ENCODE peak calls at places on chromosomes 5 and 9, in six cellular contexts. B, V, T, I, A and H are unnamed samples.

GRCh38 chr9:1726993-1727759 is 288.0 kb upstream of the SMARCA2 start:
- DNase-seq in B (no peak), V (no peak), T (no peak), I (no peak), A (peak), H (no peak)

GRCh38 chr9:73437758-73438157 is 286.1 kb downstream of the ANXA1 start:
- DNase-seq in B (no peak), V (no peak), T (no peak), I (no peak), A (no peak), H (no peak)

GRCh38 chr5:174109861-174110260 is 64.4 kb downstream of the NSG2 start:
- DNase-seq in B (no peak), V (no peak), T (peak), I (no peak), A (no peak), H (no peak)

GRCh38 chr5:81344736-81345135 is 43.3 kb downstream of the ZCCHC9 start:
- DNase-seq in B (no peak), V (no peak), T (no peak), I (no peak), A (no peak), H (no peak)

GRCh38 chr9:128276574-128277270 is 646 bp downstream of the SWI5 start:
- DNase-seq in B (no peak), V (no peak), T (peak), I (peak), A (peak), H (no peak)

GRCh38 chr5:67301285-67301904 is 104.8 kb upstream of the CD180 start:
- DNase-seq in B (peak), V (peak), T (peak), I (peak), A (no peak), H (peak)

GRCh38 chr9:83445703-83446102 is 92.5 kb downstream of the FRMD3 start:
- DNase-seq in B (no peak), V (no peak), T (no peak), I (no peak), A (no peak), H (no peak)

GRCh38 chr9:419571-420156 is 205.0 kb downstream of the DOCK8 start:
- DNase-seq in B (no peak), V (no peak), T (no peak), I (no peak), A (no peak), H (peak)

GRCh38 chr5:53782620-53783019 is 222.2 kb downstream of the NDUFS4 start:
- DNase-seq in B (no peak), V (no peak), T (no peak), I (no peak), A (peak), H (no peak)

GRCh38 chr9:77605449-77606220 is 42.5 kb downstream of the GNA14 start:
- DNase-seq in B (no peak), V (no peak), T (no peak), I (no peak), A (no peak), H (no peak)

GRCh38 chr5:74386571-74387334 is 253.8 kb downstream of the ENC1 start:
- DNase-seq in B (peak), V (peak), T (no peak), I (no peak), A (no peak), H (peak)

GRCh38 chr5:112109331-112109993 is 309.6 kb downstream of the EPB41L4A start:
- DNase-seq in B (peak), V (peak), T (no peak), I (peak), A (no peak), H (peak)

GRCh38 chr9:116232425-116233159 is 79.0 kb downstream of the PAPPA start:
- DNase-seq in B (peak), V (no peak), T (no peak), I (no peak), A (no peak), H (no peak)

GRCh38 chr5:93611900-93612898 is 29.2 kb downstream of the NR2F1 start:
- DNase-seq in B (no peak), V (no peak), T (no peak), I (no peak), A (peak), H (no peak)

GRCh38 chr9:34372598-34373011 is 4.1 kb downstream of the MYORG start:
- DNase-seq in B (no peak), V (no peak), T (no peak), I (no peak), A (no peak), H (no peak)

GRCh38 chr9:128151343-128152132 is 2.3 kb downstream of the LCN2 start:
- DNase-seq in B (no peak), V (no peak), T (no peak), I (no peak), A (no peak), H (no peak)

GRCh38 chr9:35828716-35829083 is at the start of gene FAM221B:
- DNase-seq in B (no peak), V (no peak), T (peak), I (no peak), A (peak), H (no peak)

GRCh38 chr5:79420248-79420647 is 93.7 kb downstream of the HOMER1 start:
- DNase-seq in B (no peak), V (no peak), T (no peak), I (no peak), A (no peak), H (no peak)

GRCh38 chr5:16889972-16890519 is 46.0 kb downstream of the MYO10 start:
- DNase-seq in B (no peak), V (peak), T (no peak), I (no peak), A (no peak), H (no peak)

GRCh38 chr5:142876817-142877216 is 106.6 kb downstream of the ARHGAP26 start:
- DNase-seq in B (no peak), V (no peak), T (no peak), I (no peak), A (no peak), H (no peak)

GRCh38 chr9:14238044-14238443 is 75.9 kb downstream of the NFIB start:
- DNase-seq in B (no peak), V (no peak), T (no peak), I (no peak), A (no peak), H (no peak)

GRCh38 chr5:148739023-148739422 is 84.7 kb upstream of the HTR4 start:
- DNase-seq in B (no peak), V (no peak), T (no peak), I (no peak), A (no peak), H (no peak)

GRCh38 chr5:151005187-151005974 is 15.0 kb upstream of the GPX3 start:
- DNase-seq in B (no peak), V (no peak), T (no peak), I (peak), A (no peak), H (no peak)

GRCh38 chr5:149837680-149838269 is 106.8 kb downstream of the PDE6A start:
- DNase-seq in B (no peak), V (peak), T (no peak), I (no peak), A (peak), H (no peak)

GRCh38 chr9:137028281-137029057 is 432 bp upstream of the ABCA2 start:
- DNase-seq in B (no peak), V (no peak), T (no peak), I (peak), A (peak), H (no peak)

GRCh38 chr9:95010431-95010838 is 283.9 kb downstream of the AOPEP start:
- DNase-seq in B (no peak), V (no peak), T (no peak), I (no peak), A (no peak), H (no peak)

GRCh38 chr5:61342066-61342465 is 10.0 kb downstream of the ZSWIM6 start:
- DNase-seq in B (no peak), V (no peak), T (no peak), I (no peak), A (no peak), H (no peak)

GRCh38 chr5:131945551-131945882 is at the start of gene MEIKIN:
- DNase-seq in B (no peak), V (no peak), T (no peak), I (no peak), A (no peak), H (no peak)

GRCh38 chr5:369151-369939 is 47.8 kb downstream of the AHRR start:
- DNase-seq in B (no peak), V (no peak), T (peak), I (no peak), A (no peak), H (no peak)

GRCh38 chr9:34989946-34990635 is 546 bp downstream of the DNAJB5 start:
- DNase-seq in B (no peak), V (no peak), T (peak), I (peak), A (peak), H (no peak)

GRCh38 chr9:125810161-125810560 is 63.0 kb downstream of the PBX3 start:
- DNase-seq in B (no peak), V (no peak), T (no peak), I (no peak), A (no peak), H (no peak)

GRCh38 chr5:177985430-177986040 is 10.5 kb downstream of the PROP1 start:
- DNase-seq in B (no peak), V (no peak), T (no peak), I (no peak), A (no peak), H (no peak)

GRCh38 chr5:177982072-177982727 is 13.8 kb downstream of the PROP1 start:
- DNase-seq in B (no peak), V (no peak), T (no peak), I (no peak), A (peak), H (no peak)

GRCh38 chr5:177983763-177984564 is 12.1 kb downstream of the PROP1 start:
- DNase-seq in B (no peak), V (no peak), T (no peak), I (no peak), A (no peak), H (no peak)

GRCh38 chr5:177982956-177983355 is 13.1 kb downstream of the PROP1 start:
- DNase-seq in B (no peak), V (no peak), T (no peak), I (no peak), A (no peak), H (no peak)

GRCh38 chr5:177984565-177985166 is 11.4 kb downstream of the PROP1 start:
- DNase-seq in B (no peak), V (no peak), T (no peak), I (no peak), A (no peak), H (no peak)
- H3K4me3 ChIP-seq in B (no peak), V (no peak), T (no peak), I (no peak), A (no peak), H (no peak)

GRCh38 chr9:130732131-130732530 is 38.6 kb downstream of the EXOSC2 start:
- DNase-seq in B (no peak), V (no peak), T (no peak), I (no peak), A (no peak), H (no peak)
- TF ChIP-seq CTCF in B (peak), V (peak), T (no peak), I (no peak), A (peak), H (peak)

DNA sequence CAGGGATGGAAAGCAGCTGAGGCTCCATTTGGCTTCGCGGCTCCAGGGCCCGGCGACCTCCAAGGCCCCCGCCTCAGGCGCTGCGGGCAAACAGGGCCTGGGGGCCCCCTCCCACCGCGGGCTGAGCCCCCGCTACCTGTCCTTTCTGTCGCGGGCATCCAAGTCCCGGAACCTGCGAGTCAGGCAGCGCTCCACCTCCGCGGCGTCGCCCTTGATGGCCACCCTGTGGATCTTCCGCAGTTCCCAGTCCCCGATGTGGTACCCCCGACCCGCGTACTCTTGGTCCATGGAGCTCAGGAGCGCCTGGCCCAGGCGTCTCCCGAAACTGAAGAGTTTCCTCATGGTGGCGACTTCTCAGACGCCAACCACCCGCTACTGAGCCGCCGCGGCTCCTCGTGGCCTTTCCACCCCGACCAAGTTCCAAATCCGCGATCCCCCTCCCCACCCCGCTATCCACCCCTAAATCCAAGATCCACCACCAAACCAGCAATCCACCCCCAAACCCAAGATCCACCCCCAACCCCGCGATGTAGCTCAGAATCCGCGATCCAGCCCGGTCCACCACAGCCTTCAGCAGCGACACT is 86.5 kb upstream of the CCDC180 start:
- DNase-seq in B (no peak), V (no peak), T (no peak), I (no peak), A (peak), H (no peak)
- H3K4me3 ChIP-seq in B (peak), V (peak), T (peak), I (no peak), A (peak), H (peak)

DNA sequence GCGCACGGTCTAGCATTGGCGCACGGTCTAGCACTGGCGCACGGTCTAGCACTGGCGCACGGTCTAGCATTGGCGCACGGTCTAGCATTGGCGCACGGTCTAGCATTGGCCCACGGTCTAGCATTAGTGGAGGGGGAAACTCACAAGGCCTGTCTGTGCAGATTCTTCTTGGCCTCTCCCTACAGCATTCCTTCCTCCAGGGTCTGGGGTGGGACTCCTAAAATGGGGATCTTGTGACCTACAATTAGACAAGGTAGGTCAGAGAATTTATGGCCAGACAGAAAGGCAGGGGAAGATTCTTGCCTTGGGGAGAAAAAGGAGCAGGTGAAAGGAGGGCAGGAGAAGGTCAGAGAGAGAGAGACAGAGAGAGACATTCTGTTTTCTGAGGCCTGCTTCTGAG is 5.4 kb upstream of the GBGT1 start:
- DNase-seq in B (no peak), V (no peak), T (no peak), I (no peak), A (no peak), H (no peak)
- TF ChIP-seq CTCF in B (no peak), V (no peak), T (no peak), I (no peak), A (no peak), H (no peak)

DNA sequence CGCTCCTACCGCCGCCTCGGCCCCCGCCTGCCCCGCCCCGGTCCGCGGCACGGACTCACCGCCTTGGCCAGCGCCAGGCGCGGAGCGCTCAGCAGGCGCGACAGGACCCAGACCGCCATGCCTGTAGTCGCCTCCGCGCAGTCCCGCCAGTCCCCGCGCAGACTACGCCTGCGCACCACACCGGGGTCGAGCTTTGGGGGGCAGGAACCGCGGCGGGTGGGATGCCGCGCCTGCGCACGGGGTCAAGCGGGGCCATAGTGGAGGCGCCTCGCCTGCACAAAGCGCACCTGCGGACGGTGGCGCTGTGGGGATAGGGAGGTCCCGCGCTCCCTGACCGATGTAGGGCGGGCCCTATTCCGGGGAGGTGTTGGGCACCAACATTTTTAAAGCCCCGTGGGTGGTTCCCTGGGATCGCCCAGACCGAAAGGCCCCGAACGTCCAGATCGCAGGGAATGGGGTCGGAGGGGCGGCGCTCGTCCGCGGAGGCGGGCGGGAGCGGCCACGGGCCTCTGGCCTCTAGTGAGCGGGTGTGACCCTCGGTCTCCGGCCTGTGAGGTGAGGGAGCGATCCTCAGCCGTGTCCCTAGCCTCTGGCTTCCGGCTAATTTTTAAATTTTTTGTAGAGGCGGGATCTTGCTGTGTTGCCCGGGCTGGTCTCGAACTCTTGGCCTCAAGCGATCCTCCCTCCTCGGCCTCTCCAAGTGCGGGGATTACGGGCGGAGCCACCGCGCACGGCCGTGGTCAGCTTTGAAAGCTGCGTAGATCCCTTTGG is 70.8 kb upstream of the LPCAT1 start:
- DNase-seq in B (peak), V (no peak), T (peak), I (peak), A (peak), H (peak)
- H3K4me3 ChIP-seq in B (peak), V (no peak), T (peak), I (peak), A (peak), H (peak)

GRCh38 chr9:38154501-38155421 is 85.7 kb upstream of the SHB start:
- DNase-seq in B (no peak), V (no peak), T (no peak), I (no peak), A (no peak), H (no peak)
- TF ChIP-seq CTCF in B (peak), V (no peak), T (no peak), I (no peak), A (no peak), H (no peak)

DNA sequence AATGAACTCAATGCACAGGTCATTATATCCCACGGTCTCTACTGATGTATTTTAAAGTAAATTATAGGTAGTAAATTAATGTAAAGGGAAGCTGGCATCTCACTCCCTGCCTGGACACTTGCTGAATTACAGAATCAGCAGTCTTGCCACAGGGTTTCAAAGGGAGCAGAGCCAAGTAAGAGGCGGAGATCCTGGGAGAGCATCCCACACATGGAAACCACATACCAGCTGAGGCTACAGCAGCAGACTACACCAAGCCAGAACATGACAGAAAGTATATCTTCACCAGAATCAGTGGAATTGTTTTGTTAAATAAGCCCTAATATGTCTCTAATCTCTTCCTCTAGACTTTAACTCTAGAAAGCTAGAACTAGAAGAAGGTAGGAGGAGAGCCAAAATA is 1689.2 kb upstream of the WWC1 start:
- DNase-seq in B (no peak), V (no peak), T (no peak), I (no peak), A (no peak), H (no peak)
- H3K4me3 ChIP-seq in B (no peak), V (no peak), T (no peak), I (no peak), A (no peak), H (no peak)

GRCh38 chr5:55418994-55419991 is 111.5 kb downstream of the MTREX start:
- DNase-seq in B (peak), V (peak), T (no peak), I (no peak), A (no peak), H (no peak)
- TF ChIP-seq CTCF in B (no peak), V (no peak), T (no peak), I (no peak), A (no peak), H (no peak)